ENCODE peak calls at places on chromosomes 1 and 21, in four cellular contexts. One of them, this sample, is unnamed. For H3K4me1, the result is how much of the 10 kb centered on the place peaks cover.

GRCh38 chr1:7280257-7280656 is 490.8 kb upstream of the VAMP3 start:
- DNase-seq in GM23338: no peak
- DNase-seq in mucosa of descending colon: no peak
- DNase-seq in uterus: no peak
- DNase-seq in this sample: no peak

GRCh38 chr21:30257773-30258172 is 25.0 kb downstream of the KRTAP24-1 start:
- DNase-seq in GM23338: peak
- DNase-seq in mucosa of descending colon: no peak
- DNase-seq in uterus: no peak
- DNase-seq in this sample: no peak

GRCh38 chr21:32569261-32570230 is 15.8 kb downstream of the TCP10L start:
- DNase-seq in GM23338: peak
- DNase-seq in mucosa of descending colon: peak
- DNase-seq in uterus: peak
- DNase-seq in this sample: peak

GRCh38 chr1:204031098-204031710 is 41.7 kb upstream of the SOX13 start:
- DNase-seq in GM23338: no peak
- DNase-seq in mucosa of descending colon: no peak
- DNase-seq in uterus: no peak
- DNase-seq in this sample: no peak

GRCh38 chr1:64302971-64303370 is 99.5 kb downstream of the UBE2U start:
- DNase-seq in GM23338: no peak
- DNase-seq in mucosa of descending colon: no peak
- DNase-seq in uterus: no peak
- DNase-seq in this sample: no peak

GRCh38 chr1:159598196-159598595 is 10.6 kb downstream of the APCS start:
- DNase-seq in GM23338: peak
- DNase-seq in mucosa of descending colon: no peak
- DNase-seq in uterus: no peak
- DNase-seq in this sample: no peak

GRCh38 chr1:237650809-237651208 is 239.9 kb downstream of the ZP4 start:
- DNase-seq in GM23338: no peak
- DNase-seq in mucosa of descending colon: no peak
- DNase-seq in uterus: no peak
- DNase-seq in this sample: no peak

GRCh38 chr1:230220478-230220877 is 153.4 kb downstream of the GALNT2 start:
- DNase-seq in GM23338: peak
- DNase-seq in mucosa of descending colon: no peak
- DNase-seq in uterus: no peak
- DNase-seq in this sample: no peak

GRCh38 chr1:12173631-12174121 is 6.9 kb downstream of the TNFRSF1B start:
- DNase-seq in GM23338: no peak
- DNase-seq in mucosa of descending colon: peak
- DNase-seq in uterus: no peak
- DNase-seq in this sample: peak

GRCh38 chr1:55700359-55701130 is 485.4 kb upstream of the USP24 start:
- DNase-seq in GM23338: no peak
- DNase-seq in mucosa of descending colon: no peak
- DNase-seq in uterus: no peak
- DNase-seq in this sample: no peak

GRCh38 chr1:52032785-52033131 is 852 bp downstream of the KTI12 start:
- DNase-seq in GM23338: peak
- DNase-seq in mucosa of descending colon: peak
- DNase-seq in uterus: peak
- DNase-seq in this sample: peak

GRCh38 chr1:246769306-246769705 is 45.1 kb downstream of the SCCPDH start:
- DNase-seq in GM23338: no peak
- DNase-seq in mucosa of descending colon: no peak
- DNase-seq in uterus: no peak
- DNase-seq in this sample: no peak

GRCh38 chr1:200838676-200839445 is 33.9 kb upstream of the GPR25 start:
- DNase-seq in GM23338: no peak
- DNase-seq in mucosa of descending colon: no peak
- DNase-seq in uterus: no peak
- DNase-seq in this sample: no peak

GRCh38 chr1:223815865-223816264 is 29.9 kb downstream of the TP53BP2 start:
- DNase-seq in GM23338: no peak
- DNase-seq in mucosa of descending colon: no peak
- DNase-seq in uterus: no peak
- DNase-seq in this sample: no peak

GRCh38 chr1:206691604-206692003 is 6.9 kb downstream of the MAPKAPK2 start:
- DNase-seq in GM23338: no peak
- DNase-seq in mucosa of descending colon: no peak
- DNase-seq in uterus: no peak
- DNase-seq in this sample: no peak

GRCh38 chr1:151501474-151501873 is 9.7 kb upstream of the CGN start:
- DNase-seq in GM23338: peak
- DNase-seq in mucosa of descending colon: no peak
- DNase-seq in uterus: no peak
- DNase-seq in this sample: no peak

GRCh38 chr1:247173431-247173830 is 1.6 kb upstream of the ZNF124 start:
- DNase-seq in GM23338: no peak
- DNase-seq in mucosa of descending colon: no peak
- DNase-seq in uterus: no peak
- DNase-seq in this sample: no peak

GRCh38 chr21:37435120-37435519 is 68.5 kb downstream of the DYRK1A start:
- DNase-seq in GM23338: peak
- DNase-seq in mucosa of descending colon: no peak
- DNase-seq in uterus: peak
- DNase-seq in this sample: no peak

GRCh38 chr1:242224426-242224825 is 225.5 kb upstream of the MAP1LC3C start:
- DNase-seq in GM23338: peak
- DNase-seq in mucosa of descending colon: no peak
- DNase-seq in uterus: no peak
- DNase-seq in this sample: no peak

GRCh38 chr1:56774067-56774609 is 45.1 kb downstream of the FYB2 start:
- DNase-seq in GM23338: no peak
- DNase-seq in mucosa of descending colon: no peak
- DNase-seq in uterus: no peak
- DNase-seq in this sample: no peak

GRCh38 chr1:70331962-70332361 is 22.6 kb downstream of the ANKRD13C start:
- DNase-seq in GM23338: no peak
- DNase-seq in mucosa of descending colon: no peak
- DNase-seq in uterus: no peak
- DNase-seq in this sample: no peak

GRCh38 chr1:70336050-70336449 is 18.5 kb downstream of the ANKRD13C start:
- DNase-seq in GM23338: no peak
- DNase-seq in mucosa of descending colon: no peak
- DNase-seq in uterus: no peak
- DNase-seq in this sample: no peak

GRCh38 chr1:70327306-70328076 is 27.0 kb downstream of the ANKRD13C start:
- DNase-seq in GM23338: no peak
- DNase-seq in mucosa of descending colon: no peak
- DNase-seq in uterus: no peak
- DNase-seq in this sample: no peak

GRCh38 chr1:70334436-70334835 is 20.1 kb downstream of the ANKRD13C start:
- DNase-seq in GM23338: no peak
- DNase-seq in mucosa of descending colon: no peak
- DNase-seq in uterus: no peak
- DNase-seq in this sample: no peak

GRCh38 chr1:70333245-70333644 is 21.3 kb downstream of the ANKRD13C start:
- DNase-seq in GM23338: no peak
- DNase-seq in mucosa of descending colon: no peak
- DNase-seq in uterus: no peak
- DNase-seq in this sample: no peak
- H3K4me1 ChIP-seq in GM23338: under half
- H3K4me1 ChIP-seq in mucosa of descending colon: under half
- H3K4me1 ChIP-seq in uterus: under half
- H3K4me1 ChIP-seq in this sample: under half

DNA sequence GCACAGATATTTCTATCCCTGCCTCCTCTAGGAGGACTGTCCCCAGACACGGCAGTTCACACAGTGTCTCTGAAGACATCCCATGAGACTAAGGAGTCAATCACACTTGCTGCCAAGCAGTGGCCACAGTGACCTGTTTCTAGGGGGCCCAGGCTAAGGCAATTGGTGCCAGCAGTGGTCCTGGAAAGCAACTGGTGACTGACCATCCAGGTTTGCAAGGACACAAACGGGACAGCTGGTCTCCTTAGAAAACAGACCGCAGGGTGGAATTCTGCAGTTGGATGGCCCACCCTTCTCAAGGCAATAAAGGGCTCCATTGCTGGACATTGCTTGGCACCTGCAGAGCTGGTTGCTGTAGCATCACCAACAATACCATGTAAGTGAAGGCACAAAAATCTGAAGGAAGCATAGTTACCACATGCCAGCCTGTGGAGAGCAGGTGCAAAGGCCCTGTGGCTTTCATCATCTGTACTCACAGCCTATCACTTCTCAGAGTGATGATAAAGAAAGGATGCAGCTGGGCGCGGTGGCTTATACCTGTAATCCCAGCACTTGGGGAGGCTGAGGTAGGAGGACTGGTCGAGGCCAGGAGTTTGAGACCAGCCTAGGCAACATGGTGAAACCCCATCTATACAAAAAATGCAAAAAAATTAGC is 81.5 kb downstream of the STUM start:
- DNase-seq in GM23338: no peak
- DNase-seq in mucosa of descending colon: peak
- DNase-seq in uterus: peak
- DNase-seq in this sample: peak
- H3K4me1 ChIP-seq in GM23338: under half
- H3K4me1 ChIP-seq in mucosa of descending colon: under half
- H3K4me1 ChIP-seq in uterus: under half
- H3K4me1 ChIP-seq in this sample: under half

GRCh38 chr1:39649786-39650185 is 10.3 kb upstream of the HEYL start:
- DNase-seq in GM23338: no peak
- DNase-seq in mucosa of descending colon: no peak
- DNase-seq in uterus: peak
- DNase-seq in this sample: no peak

GRCh38 chr1:39646232-39647081 is 7.0 kb upstream of the HEYL start:
- DNase-seq in GM23338: peak
- DNase-seq in mucosa of descending colon: peak
- DNase-seq in uterus: peak
- DNase-seq in this sample: no peak

GRCh38 chr1:39650431-39650830 is 11.0 kb upstream of the HEYL start:
- DNase-seq in GM23338: no peak
- DNase-seq in mucosa of descending colon: no peak
- DNase-seq in uterus: no peak
- DNase-seq in this sample: no peak

GRCh38 chr1:39647247-39647646 is 7.8 kb upstream of the HEYL start:
- DNase-seq in GM23338: no peak
- DNase-seq in mucosa of descending colon: no peak
- DNase-seq in uterus: no peak
- DNase-seq in this sample: no peak

DNA sequence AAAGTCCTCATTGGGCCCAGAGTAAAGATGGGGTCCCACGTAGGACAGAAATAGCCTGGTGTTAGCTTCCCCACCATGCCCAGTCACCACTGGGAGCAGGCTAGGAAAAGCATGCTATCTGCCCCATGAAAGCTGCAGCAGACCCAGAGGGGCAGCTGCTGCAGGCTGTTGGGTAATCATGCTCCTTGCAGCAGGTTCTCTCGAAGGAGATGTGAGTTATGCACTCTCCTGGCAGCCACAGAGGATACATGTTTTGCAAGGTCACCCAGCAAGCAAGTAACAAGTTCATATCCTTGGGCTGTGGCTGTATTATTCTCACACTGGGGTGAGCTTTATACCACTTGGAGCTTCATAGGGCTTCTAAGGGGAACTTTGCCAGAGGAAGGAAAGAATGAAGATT is 9.1 kb upstream of the HEYL start:
- DNase-seq in GM23338: no peak
- DNase-seq in mucosa of descending colon: no peak
- DNase-seq in uterus: peak
- DNase-seq in this sample: no peak
- H3K4me1 ChIP-seq in GM23338: under half
- H3K4me1 ChIP-seq in mucosa of descending colon: under half
- H3K4me1 ChIP-seq in uterus: under half
- H3K4me1 ChIP-seq in this sample: under half

GRCh38 chr1:226894826-226895225 is 24.4 kb downstream of the PSEN2 start:
- DNase-seq in GM23338: no peak
- DNase-seq in mucosa of descending colon: no peak
- DNase-seq in uterus: no peak
- DNase-seq in this sample: peak
- H3K4me1 ChIP-seq in GM23338: under half
- H3K4me1 ChIP-seq in mucosa of descending colon: under half
- H3K4me1 ChIP-seq in uterus: under half
- H3K4me1 ChIP-seq in this sample: under half

GRCh38 chr1:155499953-155500621 is 62.5 kb downstream of the ASH1L start:
- DNase-seq in GM23338: peak
- DNase-seq in mucosa of descending colon: no peak
- DNase-seq in uterus: no peak
- DNase-seq in this sample: no peak

GRCh38 chr1:155499263-155499662 is 63.3 kb downstream of the ASH1L start:
- DNase-seq in GM23338: no peak
- DNase-seq in mucosa of descending colon: no peak
- DNase-seq in uterus: no peak
- DNase-seq in this sample: no peak

GRCh38 chr1:155509064-155509463 is 53.5 kb downstream of the ASH1L start:
- DNase-seq in GM23338: no peak
- DNase-seq in mucosa of descending colon: no peak
- DNase-seq in uterus: no peak
- DNase-seq in this sample: no peak

GRCh38 chr1:155507960-155508359 is 54.6 kb downstream of the ASH1L start:
- DNase-seq in GM23338: no peak
- DNase-seq in mucosa of descending colon: no peak
- DNase-seq in uterus: no peak
- DNase-seq in this sample: no peak

DNA sequence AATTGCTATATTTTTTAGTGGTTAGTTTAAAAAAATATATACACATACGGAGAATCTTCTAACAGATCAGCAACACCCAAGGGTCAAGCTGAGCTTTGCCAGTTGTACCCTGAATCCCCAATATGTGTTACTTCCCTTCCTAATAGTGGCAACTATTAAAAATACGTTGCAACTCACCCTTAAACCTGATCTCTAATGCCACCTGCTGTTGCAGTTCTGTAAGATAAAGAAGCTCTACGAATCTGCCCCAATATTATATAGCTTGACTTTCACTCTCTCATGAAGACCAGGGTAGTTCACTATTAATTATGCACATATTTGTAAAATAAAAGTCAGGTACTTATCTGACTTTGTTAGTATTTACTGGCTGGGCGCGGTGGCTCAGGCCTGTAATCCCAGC is 58.4 kb downstream of the ASH1L start:
- DNase-seq in GM23338: peak
- DNase-seq in mucosa of descending colon: no peak
- DNase-seq in uterus: no peak
- DNase-seq in this sample: no peak
- H3K4me1 ChIP-seq in GM23338: under half
- H3K4me1 ChIP-seq in mucosa of descending colon: under half
- H3K4me1 ChIP-seq in uterus: under half
- H3K4me1 ChIP-seq in this sample: under half

GRCh38 chr1:54287821-54288220 is 87.9 kb downstream of the MRPL37 start:
- DNase-seq in GM23338: no peak
- DNase-seq in mucosa of descending colon: no peak
- DNase-seq in uterus: no peak
- DNase-seq in this sample: no peak
- H3K4me1 ChIP-seq in GM23338: half or more
- H3K4me1 ChIP-seq in mucosa of descending colon: under half
- H3K4me1 ChIP-seq in uterus: under half
- H3K4me1 ChIP-seq in this sample: under half

DNA sequence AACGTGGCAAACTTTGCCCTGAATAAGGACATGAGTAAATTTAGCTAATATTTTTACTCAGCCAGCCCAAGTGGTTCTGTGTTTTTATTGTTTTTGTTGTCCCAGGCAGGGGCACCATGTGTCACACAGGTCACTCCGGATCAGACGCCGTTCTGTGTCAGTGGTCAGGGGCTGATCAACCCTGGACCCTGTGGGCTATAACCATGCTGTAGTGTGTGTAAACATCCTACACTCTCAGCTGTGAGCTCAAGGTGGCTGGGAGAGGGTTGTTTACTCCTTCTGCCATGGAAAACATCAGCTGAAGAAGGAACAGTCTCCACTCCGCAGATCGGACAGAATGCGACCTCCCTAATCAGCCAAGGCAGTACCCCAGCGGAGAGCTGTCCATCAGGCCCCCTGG is 26.5 kb upstream of the KCNQ4 start:
- DNase-seq in GM23338: no peak
- DNase-seq in mucosa of descending colon: no peak
- DNase-seq in uterus: no peak
- DNase-seq in this sample: no peak
- H3K4me1 ChIP-seq in GM23338: under half
- H3K4me1 ChIP-seq in mucosa of descending colon: under half
- H3K4me1 ChIP-seq in uterus: under half
- H3K4me1 ChIP-seq in this sample: under half

This sample was measured in spleen.